ENCODE peak calls at places on chromosome 9, in five cellular contexts. One of them, this sample, is unnamed.

GRCh38 chr9:126650404-126650804 is 36.7 kb downstream of the LMX1B start:
- DNase-seq in breast epithelium: no peak
- DNase-seq in stimulated activated CD4-positive, alpha-beta T cell treated with anti-CD3 and anti-CD28 coated beads, Interleukin-2, amount 100 ng/mL, for 48 hours: no peak
- DNase-seq in AG04450: no peak
- DNase-seq in activated CD4-positive, CD25-positive, alpha-beta regulatory T cell: no peak
- DNase-seq in this sample: no peak

GRCh38 chr9:120791161-120791560 is 2.1 kb downstream of the FBXW2 start:
- DNase-seq in stimulated activated CD4-positive, alpha-beta T cell treated with anti-CD3 and anti-CD28 coated beads, Interleukin-2, amount 100 ng/mL, for 48 hours: no peak
- DNase-seq in activated CD4-positive, CD25-positive, alpha-beta regulatory T cell: no peak
- DNase-seq in AG04450: no peak
- DNase-seq in breast epithelium: no peak
- DNase-seq in this sample: no peak

GRCh38 chr9:114771901-114772300 is 33.9 kb downstream of the TNFSF15 start:
- DNase-seq in stimulated activated CD4-positive, alpha-beta T cell treated with anti-CD3 and anti-CD28 coated beads, Interleukin-2, amount 100 ng/mL, for 48 hours: no peak
- DNase-seq in AG04450: no peak
- DNase-seq in breast epithelium: no peak
- DNase-seq in activated CD4-positive, CD25-positive, alpha-beta regulatory T cell: no peak
- DNase-seq in this sample: no peak

GRCh38 chr9:4299006-4299795 is 667 bp downstream of the GLIS3 start:
- DNase-seq in AG04450: no peak
- DNase-seq in stimulated activated CD4-positive, alpha-beta T cell treated with anti-CD3 and anti-CD28 coated beads, Interleukin-2, amount 100 ng/mL, for 48 hours: no peak
- DNase-seq in activated CD4-positive, CD25-positive, alpha-beta regulatory T cell: no peak
- DNase-seq in breast epithelium: no peak
- DNase-seq in this sample: no peak

GRCh38 chr9:18531127-18531526 is 57.2 kb downstream of the ADAMTSL1 start:
- DNase-seq in stimulated activated CD4-positive, alpha-beta T cell treated with anti-CD3 and anti-CD28 coated beads, Interleukin-2, amount 100 ng/mL, for 48 hours: no peak
- DNase-seq in breast epithelium: no peak
- DNase-seq in activated CD4-positive, CD25-positive, alpha-beta regulatory T cell: no peak
- DNase-seq in AG04450: no peak
- DNase-seq in this sample: no peak

GRCh38 chr9:20989923-20990341 is 41.5 kb downstream of the HACD4 start:
- DNase-seq in stimulated activated CD4-positive, alpha-beta T cell treated with anti-CD3 and anti-CD28 coated beads, Interleukin-2, amount 100 ng/mL, for 48 hours: no peak
- DNase-seq in breast epithelium: no peak
- DNase-seq in activated CD4-positive, CD25-positive, alpha-beta regulatory T cell: no peak
- DNase-seq in AG04450: no peak
- DNase-seq in this sample: no peak

GRCh38 chr9:95090871-95091573 is 226.5 kb downstream of the FANCC start:
- DNase-seq in stimulated activated CD4-positive, alpha-beta T cell treated with anti-CD3 and anti-CD28 coated beads, Interleukin-2, amount 100 ng/mL, for 48 hours: no peak
- DNase-seq in activated CD4-positive, CD25-positive, alpha-beta regulatory T cell: no peak
- DNase-seq in breast epithelium: peak
- DNase-seq in AG04450: no peak
- DNase-seq in this sample: no peak

GRCh38 chr9:89850633-89851325 is 246.0 kb downstream of the GADD45G start:
- DNase-seq in AG04450: no peak
- DNase-seq in activated CD4-positive, CD25-positive, alpha-beta regulatory T cell: no peak
- DNase-seq in stimulated activated CD4-positive, alpha-beta T cell treated with anti-CD3 and anti-CD28 coated beads, Interleukin-2, amount 100 ng/mL, for 48 hours: no peak
- DNase-seq in breast epithelium: peak
- DNase-seq in this sample: no peak

GRCh38 chr9:121703014-121703734 is 51.7 kb downstream of the DAB2IP start:
- DNase-seq in breast epithelium: no peak
- DNase-seq in AG04450: no peak
- DNase-seq in activated CD4-positive, CD25-positive, alpha-beta regulatory T cell: no peak
- DNase-seq in stimulated activated CD4-positive, alpha-beta T cell treated with anti-CD3 and anti-CD28 coated beads, Interleukin-2, amount 100 ng/mL, for 48 hours: no peak
- DNase-seq in this sample: no peak

GRCh38 chr9:136486131-136486530 is 3.3 kb upstream of the SEC16A start:
- DNase-seq in AG04450: no peak
- DNase-seq in stimulated activated CD4-positive, alpha-beta T cell treated with anti-CD3 and anti-CD28 coated beads, Interleukin-2, amount 100 ng/mL, for 48 hours: no peak
- DNase-seq in breast epithelium: no peak
- DNase-seq in activated CD4-positive, CD25-positive, alpha-beta regulatory T cell: no peak
- DNase-seq in this sample: no peak

GRCh38 chr9:127537014-127537413 is 75.1 kb upstream of the STXBP1 start:
- DNase-seq in stimulated activated CD4-positive, alpha-beta T cell treated with anti-CD3 and anti-CD28 coated beads, Interleukin-2, amount 100 ng/mL, for 48 hours: no peak
- DNase-seq in AG04450: no peak
- DNase-seq in breast epithelium: no peak
- DNase-seq in activated CD4-positive, CD25-positive, alpha-beta regulatory T cell: no peak
- DNase-seq in this sample: no peak

GRCh38 chr9:105445203-105445881 is 2.5 kb upstream of the FSD1L start:
- DNase-seq in activated CD4-positive, CD25-positive, alpha-beta regulatory T cell: no peak
- DNase-seq in AG04450: no peak
- DNase-seq in stimulated activated CD4-positive, alpha-beta T cell treated with anti-CD3 and anti-CD28 coated beads, Interleukin-2, amount 100 ng/mL, for 48 hours: no peak
- DNase-seq in breast epithelium: no peak
- DNase-seq in this sample: peak

GRCh38 chr9:123686131-123686848 is 243.6 kb downstream of the DENND1A start:
- DNase-seq in activated CD4-positive, CD25-positive, alpha-beta regulatory T cell: no peak
- DNase-seq in breast epithelium: no peak
- DNase-seq in AG04450: no peak
- DNase-seq in stimulated activated CD4-positive, alpha-beta T cell treated with anti-CD3 and anti-CD28 coated beads, Interleukin-2, amount 100 ng/mL, for 48 hours: no peak
- DNase-seq in this sample: peak

GRCh38 chr9:17229945-17230560 is 95.2 kb downstream of the CNTLN start:
- DNase-seq in activated CD4-positive, CD25-positive, alpha-beta regulatory T cell: no peak
- DNase-seq in breast epithelium: no peak
- DNase-seq in AG04450: no peak
- DNase-seq in stimulated activated CD4-positive, alpha-beta T cell treated with anti-CD3 and anti-CD28 coated beads, Interleukin-2, amount 100 ng/mL, for 48 hours: no peak
- DNase-seq in this sample: no peak

GRCh38 chr9:96449522-96449843 is 486 bp upstream of the HABP4 start:
- DNase-seq in stimulated activated CD4-positive, alpha-beta T cell treated with anti-CD3 and anti-CD28 coated beads, Interleukin-2, amount 100 ng/mL, for 48 hours: peak
- DNase-seq in activated CD4-positive, CD25-positive, alpha-beta regulatory T cell: no peak
- DNase-seq in breast epithelium: no peak
- DNase-seq in AG04450: no peak
- DNase-seq in this sample: no peak

GRCh38 chr9:121267689-121268597 is at the start of gene GSN:
- DNase-seq in activated CD4-positive, CD25-positive, alpha-beta regulatory T cell: peak
- DNase-seq in breast epithelium: peak
- DNase-seq in stimulated activated CD4-positive, alpha-beta T cell treated with anti-CD3 and anti-CD28 coated beads, Interleukin-2, amount 100 ng/mL, for 48 hours: peak
- DNase-seq in AG04450: no peak
- DNase-seq in this sample: peak